ENCODE peak calls at places on chromosomes 5 and 9, in nine cellular contexts. I, F, N, Y, W, L, A, E and S are unnamed samples.

GRCh38 chr9:89247431-89248370 is 63.3 kb upstream of the CKS2 start:
- DNase-seq in I (no peak), F (peak; percentile 30), N (peak; percentile 15), Y (no peak), W (no peak), L (no peak), A (no peak), E (no peak), S (no peak)

GRCh38 chr5:170105643-170106611 is at the start of gene FOXI1:
- DNase-seq in I (peak; percentile 44), F (no peak), N (no peak), Y (no peak), W (no peak), L (no peak), A (no peak), E (no peak), S (no peak)

GRCh38 chr5:9207820-9208418 is 338.0 kb downstream of the SEMA5A start:
- DNase-seq in I (peak; percentile 32), F (peak; percentile 45), N (peak; percentile 69), Y (no peak), W (peak; percentile 35), L (no peak), A (no peak), E (peak; percentile 3), S (no peak)

GRCh38 chr9:18568969-18569368 is 95.0 kb downstream of the ADAMTSL1 start:
- DNase-seq in I (peak; percentile 48), F (no peak), N (peak; percentile 46), Y (no peak), W (no peak), L (no peak), A (no peak), E (no peak), S (peak; percentile 29)

GRCh38 chr5:92496545-92496944 is 1084.5 kb downstream of the NR2F1-AS1 start:
- DNase-seq in I (no peak), F (no peak), N (no peak), Y (no peak), W (no peak), L (no peak), A (no peak), E (no peak), S (no peak)

GRCh38 chr5:92409131-92409530 is 1026.0 kb upstream of the ARRDC3 start:
- DNase-seq in I (no peak), F (peak; percentile 2), N (no peak), Y (no peak), W (no peak), L (no peak), A (no peak), E (no peak), S (no peak)

GRCh38 chr5:15575566-15576195 is 75.7 kb downstream of the FBXL7 start:
- DNase-seq in I (no peak), F (no peak), N (peak; percentile 57), Y (no peak), W (no peak), L (no peak), A (no peak), E (no peak), S (no peak)

GRCh38 chr5:58080573-58080972 is 379.3 kb downstream of the PLK2 start:
- DNase-seq in I (no peak), F (peak; percentile 52), N (peak; percentile 69), Y (no peak), W (no peak), L (no peak), A (no peak), E (no peak), S (peak; percentile 7)

GRCh38 chr9:133368249-133368881 is 7.5 kb downstream of the SURF4 start:
- DNase-seq in I (peak; percentile 79), F (no peak), N (no peak), Y (no peak), W (no peak), L (no peak), A (no peak), E (no peak), S (no peak)

GRCh38 chr5:135944967-135945560 is 9.7 kb downstream of the LECT2 start:
- DNase-seq in I (peak; percentile 66), F (peak; percentile 78), N (peak; percentile 89), Y (peak; percentile 76), W (peak; percentile 54), L (peak; percentile 65), A (no peak), E (peak; percentile 71), S (peak; percentile 78)

GRCh38 chr9:113484258-113484730 is 20.8 kb downstream of the RGS3 start:
- DNase-seq in I (peak; percentile 74), F (no peak), N (peak; percentile 28), Y (peak; percentile 80), W (no peak), L (no peak), A (peak; percentile 84), E (no peak), S (peak; percentile 11)

GRCh38 chr5:138502521-138502920 is 37.2 kb downstream of the EGR1 start:
- DNase-seq in I (no peak), F (no peak), N (no peak), Y (no peak), W (no peak), L (no peak), A (no peak), E (no peak), S (no peak)

GRCh38 chr5:31990296-31990695 is 183.8 kb downstream of the GOLPH3 start:
- DNase-seq in I (no peak), F (peak; percentile 48), N (no peak), Y (no peak), W (no peak), L (no peak), A (no peak), E (no peak), S (no peak)

GRCh38 chr5:20500501-20500900 is 512.5 kb upstream of the CDH18 start:
- DNase-seq in I (no peak), F (no peak), N (no peak), Y (no peak), W (no peak), L (no peak), A (no peak), E (no peak), S (no peak)

GRCh38 chr5:76403713-76403962 is 553 bp downstream of the IQGAP2 start:
- DNase-seq in I (peak; percentile 68), F (no peak), N (no peak), Y (no peak), W (no peak), L (peak; percentile 56), A (no peak), E (no peak), S (no peak)
- TF ChIP-seq CTCF in I (no peak), F (no peak), N (no peak), Y (no peak), W (no peak), L (no peak), A (peak; percentile 34), E (no peak), S (peak; percentile 17)

GRCh38 chr5:79516986-79517385 is 3.1 kb upstream of the HOMER1 start:
- DNase-seq in I (no peak), F (no peak), N (no peak), Y (no peak), W (no peak), L (no peak), A (no peak), E (no peak), S (no peak)
- H3K27ac ChIP-seq in I (no peak overlapping the region), F (no peak overlapping the region), N (no peak overlapping the region), Y (no peak overlapping the region), W (no peak overlapping the region), L (no peak overlapping the region), A (no peak overlapping the region), E (no peak overlapping the region), S (no peak overlapping the region)

GRCh38 chr9:69121155-69122085 is 52.7 kb upstream of the TJP2 start:
- DNase-seq in I (peak; percentile 86), F (peak; percentile 34), N (peak; percentile 31), Y (no peak), W (no peak), L (peak; percentile 56), A (peak; percentile 71), E (no peak), S (peak; percentile 7)
- TF ChIP-seq CTCF in I (no peak), F (no peak), N (no peak), Y (no peak), W (no peak), L (no peak), A (no peak), E (no peak), S (no peak)

GRCh38 chr9:92159058-92159457 is 43.8 kb upstream of the SPTLC1 start:
- DNase-seq in I (no peak), F (no peak), N (no peak), Y (no peak), W (no peak), L (no peak), A (no peak), E (no peak), S (no peak)

GRCh38 chr9:92158097-92158601 is 42.9 kb upstream of the SPTLC1 start:
- DNase-seq in I (no peak), F (no peak), N (no peak), Y (no peak), W (no peak), L (no peak), A (no peak), E (no peak), S (no peak)

GRCh38 chr9:92151691-92152393 is 36.6 kb upstream of the SPTLC1 start:
- DNase-seq in I (peak; percentile 74), F (peak; percentile 94), N (peak; percentile 84), Y (peak; percentile 84), W (no peak), L (peak; percentile 38), A (no peak), E (no peak), S (peak; percentile 87)

GRCh38 chr9:92155221-92155620 is 40.0 kb upstream of the SPTLC1 start:
- DNase-seq in I (no peak), F (no peak), N (no peak), Y (no peak), W (no peak), L (no peak), A (no peak), E (no peak), S (no peak)

DNA sequence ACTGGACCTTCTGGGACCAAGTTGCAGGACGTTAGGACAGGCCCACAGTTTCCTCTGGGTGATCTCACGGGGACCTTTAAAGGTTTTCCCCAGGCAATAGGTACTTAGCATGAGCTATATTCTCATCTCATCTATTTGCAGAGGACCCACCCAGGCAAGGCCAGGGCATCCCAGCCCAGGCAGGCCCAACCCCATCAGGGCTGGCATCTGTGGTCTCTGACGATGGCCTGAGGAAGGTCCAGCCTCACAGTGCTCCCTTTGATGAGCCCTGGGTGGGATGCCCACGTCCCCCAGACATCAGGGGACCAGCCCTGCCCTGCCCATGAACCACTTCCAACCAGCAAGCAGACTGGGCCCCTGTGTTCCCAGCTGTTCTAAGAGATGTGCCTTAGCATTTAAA is 38.8 kb upstream of the SPTLC1 start:
- DNase-seq in I (no peak), F (no peak), N (no peak), Y (no peak), W (no peak), L (no peak), A (no peak), E (no peak), S (no peak)
- H3K27ac ChIP-seq in I (peak overlapping the region; percentile 78), F (peak overlapping the region; percentile 67), N (peak overlapping the region; percentile 45), Y (peak overlapping the region; percentile 65), W (no peak overlapping the region), L (peak overlapping the region; percentile 16), A (no peak overlapping the region), E (no peak overlapping the region), S (peak overlapping the region; percentile 89)